ENCODE peak calls at places on chromosomes 4 and X, in five cellular contexts. One of them, this sample, is unnamed.

GRCh38 chr4:159946983-159947645 is 844.2 kb downstream of the RAPGEF2 start:
- DNase-seq in NCI-H524: no peak
- DNase-seq in cardiac fibroblast: peak; percentile 78
- DNase-seq in effector memory CD4-positive, alpha-beta T cell: no peak
- DNase-seq in cardiac septum: no peak
- DNase-seq in this sample: peak; percentile 3

GRCh38 chr4:8176547-8177399 is 18.2 kb upstream of the ABLIM2 start:
- DNase-seq in NCI-H524: no peak
- DNase-seq in effector memory CD4-positive, alpha-beta T cell: no peak
- DNase-seq in cardiac septum: no peak
- DNase-seq in cardiac fibroblast: peak; percentile 74
- DNase-seq in this sample: no peak

GRCh38 chr4:3179126-3179706 is 69.7 kb upstream of the MSANTD1 start:
- DNase-seq in cardiac septum: no peak
- DNase-seq in effector memory CD4-positive, alpha-beta T cell: no peak
- DNase-seq in cardiac fibroblast: no peak
- DNase-seq in NCI-H524: no peak
- DNase-seq in this sample: no peak

GRCh38 chr4:138405934-138406567 is 163.9 kb upstream of the SLC7A11 start:
- DNase-seq in effector memory CD4-positive, alpha-beta T cell: no peak
- DNase-seq in cardiac septum: no peak
- DNase-seq in cardiac fibroblast: peak; percentile 83
- DNase-seq in NCI-H524: no peak
- DNase-seq in this sample: no peak

GRCh38 chrX:97628807-97629596 is 745.3 kb downstream of the RPA4 start:
- DNase-seq in NCI-H524: no peak
- DNase-seq in cardiac fibroblast: no peak
- DNase-seq in effector memory CD4-positive, alpha-beta T cell: no peak
- DNase-seq in cardiac septum: no peak
- DNase-seq in this sample: no peak

GRCh38 chrX:40871385-40872082 is 136.2 kb upstream of the MED14 start:
- DNase-seq in cardiac septum: no peak
- DNase-seq in cardiac fibroblast: peak; percentile 24
- DNase-seq in NCI-H524: no peak
- DNase-seq in effector memory CD4-positive, alpha-beta T cell: no peak
- DNase-seq in this sample: no peak

GRCh38 chr4:148054275-148054674 is 322.4 kb downstream of the ARHGAP10 start:
- DNase-seq in cardiac septum: no peak
- DNase-seq in effector memory CD4-positive, alpha-beta T cell: no peak
- DNase-seq in NCI-H524: peak; percentile 75
- DNase-seq in cardiac fibroblast: no peak
- DNase-seq in this sample: peak; percentile 67

GRCh38 chr4:8474856-8475255 is 34.3 kb downstream of the TRMT44 start:
- DNase-seq in cardiac fibroblast: no peak
- DNase-seq in cardiac septum: no peak
- DNase-seq in effector memory CD4-positive, alpha-beta T cell: no peak
- DNase-seq in NCI-H524: no peak
- DNase-seq in this sample: no peak

GRCh38 chr4:168540865-168541607 is 44.2 kb downstream of the PALLD start:
- DNase-seq in cardiac fibroblast: peak; percentile 80
- DNase-seq in effector memory CD4-positive, alpha-beta T cell: no peak
- DNase-seq in NCI-H524: no peak
- DNase-seq in cardiac septum: no peak
- DNase-seq in this sample: no peak

GRCh38 chr4:17038510-17039176 is 140.2 kb upstream of the LDB2 start:
- DNase-seq in cardiac fibroblast: no peak
- DNase-seq in effector memory CD4-positive, alpha-beta T cell: no peak
- DNase-seq in cardiac septum: no peak
- DNase-seq in NCI-H524: no peak
- DNase-seq in this sample: no peak

This sample was measured in NCI-H2171.